ENCODE peak calls at places on chromosomes 3 and 15, in nine cellular contexts. D is stomach, C is uterus, N is sigmoid colon, A is ovary, O is suprapubic skin, Y is GM12878, M is heart left ventricle, F is IMR-90. X is an unnamed sample. For H3K4me1, the result is how much of the 10 kb centered on the place peaks cover.

GRCh38 chr3:45010718-45011355 is 15.3 kb upstream of the CLEC3B start:
- DNase-seq in D (no peak), C (no peak), N (no peak), A (no peak), O (no peak), Y (no peak), M (no peak), F (peak), X (no peak)

GRCh38 chr15:74349241-74349766 is 18.1 kb downstream of the CYP11A1 start:
- DNase-seq in D (no peak), C (no peak), N (no peak), A (no peak), O (no peak), Y (no peak), M (no peak), F (no peak), X (no peak)

GRCh38 chr3:185257334-185257733 is 3.5 kb upstream of the EHHADH start:
- DNase-seq in D (no peak), C (no peak), N (no peak), A (no peak), O (no peak), Y (no peak), M (no peak), F (no peak), X (no peak)

GRCh38 chr15:73081321-73081958 is 29.2 kb downstream of the NEO1 start:
- DNase-seq in D (no peak), C (peak), N (no peak), A (no peak), O (no peak), Y (no peak), M (peak), F (peak), X (peak)

GRCh38 chr3:39473452-39474125 is 6.1 kb downstream of the MOBP start:
- DNase-seq in D (no peak), C (no peak), N (no peak), A (no peak), O (no peak), Y (no peak), M (no peak), F (no peak), X (no peak)

GRCh38 chr3:63753567-63753966 is 65.5 kb upstream of the C3orf49 start:
- DNase-seq in D (no peak), C (no peak), N (no peak), A (no peak), O (no peak), Y (no peak), M (no peak), F (peak), X (no peak)

GRCh38 chr3:134699141-134699711 is 48.4 kb upstream of the KY start:
- DNase-seq in D (no peak), C (no peak), N (no peak), A (no peak), O (no peak), Y (no peak), M (no peak), F (no peak), X (no peak)

GRCh38 chr15:100017140-100017539 is 283.9 kb upstream of the LYSMD4 start:
- DNase-seq in D (no peak), C (no peak), N (no peak), A (no peak), O (no peak), Y (no peak), M (no peak), F (no peak), X (no peak)

GRCh38 chr3:71050133-71050520 is 533.4 kb downstream of the FOXP1 start:
- DNase-seq in D (no peak), C (no peak), N (no peak), A (no peak), O (no peak), Y (no peak), M (no peak), F (peak), X (no peak)

GRCh38 chr3:122497425-122497824 is 17.3 kb downstream of the KPNA1 start:
- DNase-seq in D (no peak), C (no peak), N (no peak), A (no peak), O (no peak), Y (peak), M (no peak), F (peak), X (no peak)

GRCh38 chr3:67947808-67948508 is 293.5 kb upstream of the SUCLG2 start:
- DNase-seq in D (no peak), C (no peak), N (no peak), A (no peak), O (no peak), Y (no peak), M (no peak), F (no peak), X (peak)

DNA sequence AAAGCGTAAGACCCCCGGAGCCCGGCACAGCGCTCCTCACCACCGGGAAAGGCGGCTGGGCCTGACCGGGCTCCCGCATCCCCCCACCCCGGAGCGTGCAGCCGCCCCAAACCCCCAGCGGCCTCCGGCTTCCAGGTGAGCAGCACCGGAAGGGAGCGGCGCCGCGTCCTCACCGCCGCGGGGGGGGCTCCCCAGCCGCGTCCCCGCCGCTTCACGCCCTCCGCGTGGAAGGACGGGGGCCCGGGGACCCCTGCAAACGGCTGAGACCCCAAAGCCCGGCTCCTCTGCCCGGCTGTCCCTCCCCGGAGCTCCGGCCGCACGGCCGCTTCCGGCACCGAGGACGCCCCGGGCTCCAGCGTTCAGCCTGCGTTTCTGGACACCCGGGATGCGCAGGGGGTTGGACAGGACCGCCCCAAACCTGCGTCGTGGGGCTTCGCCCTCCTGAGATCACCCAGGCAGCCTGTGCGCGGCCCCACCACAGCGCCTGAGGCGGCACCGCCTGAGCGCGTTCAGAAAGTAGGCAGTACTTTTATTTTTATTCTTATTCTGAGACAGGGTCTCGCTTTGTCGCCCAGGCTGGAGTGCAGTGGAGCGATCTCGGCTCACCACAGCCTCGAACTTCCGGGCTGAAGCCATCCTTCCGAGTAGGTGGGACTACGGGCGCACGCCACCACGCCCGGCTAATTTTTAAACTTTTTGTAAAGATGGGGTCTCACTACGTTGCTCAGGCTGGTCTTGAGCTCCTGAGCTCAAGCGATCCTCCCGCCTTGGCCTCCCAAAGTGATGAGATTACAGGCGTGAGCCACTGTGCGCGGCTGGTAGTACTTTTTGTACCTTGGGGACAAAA is 51.6 kb upstream of the BLM start:
- DNase-seq in D (peak), C (peak), N (peak), A (peak), O (peak), Y (peak), M (peak), F (peak), X (peak)
- TF ChIP-seq POLR2A in D (no peak), C (peak), N (peak), A (peak), O (peak), Y (peak), M (peak), F (peak), X (peak)

GRCh38 chr3:194691481-194692281 is 6.0 kb downstream of the FAM43A start:
- DNase-seq in D (peak), C (no peak), N (no peak), A (no peak), O (no peak), Y (peak), M (no peak), F (no peak), X (no peak)

GRCh38 chr3:194688946-194689345 is 3.3 kb downstream of the FAM43A start:
- DNase-seq in D (peak), C (no peak), N (no peak), A (no peak), O (no peak), Y (no peak), M (no peak), F (no peak), X (no peak)

GRCh38 chr3:194688207-194688711 is 2.6 kb downstream of the FAM43A start:
- DNase-seq in D (peak), C (peak), N (peak), A (peak), O (no peak), Y (no peak), M (peak), F (peak), X (peak)

GRCh38 chr3:194689493-194689901 is 3.8 kb downstream of the FAM43A start:
- DNase-seq in D (peak), C (peak), N (no peak), A (no peak), O (no peak), Y (no peak), M (peak), F (peak), X (no peak)

DNA sequence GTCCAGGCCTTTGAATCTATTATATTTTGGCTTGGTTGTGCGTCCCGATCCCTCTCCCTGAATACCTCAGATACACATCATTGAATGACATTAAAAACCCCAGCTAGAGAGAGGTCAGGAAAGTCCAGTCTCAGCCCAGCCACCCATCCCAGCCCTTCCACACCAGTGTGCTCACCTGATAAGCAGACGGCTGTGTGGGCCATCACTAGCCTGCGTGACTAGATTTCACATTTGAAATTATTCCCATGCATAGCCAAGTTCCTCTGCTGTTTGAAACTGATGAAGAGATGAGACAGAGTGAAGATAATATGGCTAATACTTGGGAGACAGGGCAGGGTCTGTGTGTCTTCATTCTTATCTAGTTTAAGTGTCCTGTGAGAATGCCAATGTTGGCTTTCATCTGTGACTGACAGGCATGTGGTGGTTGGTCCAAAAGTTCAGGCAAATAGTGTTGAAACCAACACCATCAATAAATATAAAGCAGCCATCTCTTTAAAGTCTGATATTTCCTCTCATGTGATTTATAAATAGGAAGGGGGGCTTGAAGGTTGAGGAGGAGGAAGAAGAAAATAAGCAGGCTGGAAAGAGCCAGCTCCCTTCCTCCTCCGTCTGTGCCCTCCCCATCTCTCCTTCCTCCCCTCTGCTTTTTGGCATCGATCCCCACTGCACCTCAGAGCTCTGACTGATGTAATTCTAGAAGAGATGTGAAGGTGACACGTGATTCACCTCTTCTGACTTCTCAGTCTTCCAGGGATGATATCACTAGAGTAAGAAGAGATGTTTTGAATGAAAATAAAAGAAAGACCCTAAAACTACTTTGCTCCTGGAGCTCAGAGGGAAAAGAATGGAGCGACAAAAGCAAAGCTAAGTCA is 5.1 kb downstream of the FAM43A start:
- DNase-seq in D (peak), C (peak), N (no peak), A (no peak), O (no peak), Y (no peak), M (no peak), F (peak), X (no peak)
- H3K4me1 ChIP-seq in D (under half), C (under half), N (under half), A (under half), O (under half), Y (half or more), M (half or more), F (under half), X (under half)

DNA sequence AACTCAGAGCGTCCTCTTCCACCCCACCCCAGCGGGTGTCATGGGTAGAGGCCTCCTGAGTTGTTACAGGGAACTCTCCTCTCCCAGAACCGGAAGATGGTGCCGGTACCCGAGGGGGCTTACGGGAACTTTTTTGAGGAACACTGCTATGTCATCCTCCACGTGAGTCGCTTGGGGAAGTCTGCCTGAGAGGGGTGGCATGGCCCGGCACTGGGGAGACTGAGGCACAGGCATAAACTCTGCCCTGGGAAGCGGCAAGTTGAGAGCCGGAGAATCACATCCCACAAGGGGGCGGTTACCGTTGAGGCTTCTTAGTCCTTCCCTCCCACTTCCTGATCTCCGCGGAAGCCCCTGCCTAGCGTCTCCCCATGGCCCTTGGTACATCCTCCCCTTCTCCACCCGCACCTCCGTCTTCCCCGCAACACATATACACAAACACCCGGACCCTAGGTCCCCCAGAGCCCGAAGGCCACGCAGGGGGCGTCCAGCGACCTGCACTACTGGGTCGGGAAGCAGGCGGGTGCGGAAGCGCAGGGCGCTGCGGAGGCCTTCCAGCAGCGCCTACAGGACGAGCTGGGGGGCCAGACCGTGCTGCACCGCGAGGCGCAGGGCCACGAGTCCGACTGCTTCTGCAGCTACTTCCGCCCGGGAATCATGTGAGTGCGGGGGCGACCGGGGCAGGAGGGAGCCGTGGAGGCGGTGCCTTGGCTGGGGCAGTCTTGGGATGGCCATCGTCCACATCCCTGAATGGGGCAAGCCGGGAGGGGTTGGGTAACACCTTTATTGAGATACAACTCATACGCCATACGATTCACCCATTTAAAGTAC is 3.4 kb downstream of the VILL start:
- DNase-seq in D (peak), C (peak), N (peak), A (peak), O (peak), Y (no peak), M (peak), F (peak), X (peak)
- TF ChIP-seq POLR2A in D (no peak), C (peak), N (peak), A (peak), O (no peak), Y (peak), M (peak), F (peak), X (peak)

DNA sequence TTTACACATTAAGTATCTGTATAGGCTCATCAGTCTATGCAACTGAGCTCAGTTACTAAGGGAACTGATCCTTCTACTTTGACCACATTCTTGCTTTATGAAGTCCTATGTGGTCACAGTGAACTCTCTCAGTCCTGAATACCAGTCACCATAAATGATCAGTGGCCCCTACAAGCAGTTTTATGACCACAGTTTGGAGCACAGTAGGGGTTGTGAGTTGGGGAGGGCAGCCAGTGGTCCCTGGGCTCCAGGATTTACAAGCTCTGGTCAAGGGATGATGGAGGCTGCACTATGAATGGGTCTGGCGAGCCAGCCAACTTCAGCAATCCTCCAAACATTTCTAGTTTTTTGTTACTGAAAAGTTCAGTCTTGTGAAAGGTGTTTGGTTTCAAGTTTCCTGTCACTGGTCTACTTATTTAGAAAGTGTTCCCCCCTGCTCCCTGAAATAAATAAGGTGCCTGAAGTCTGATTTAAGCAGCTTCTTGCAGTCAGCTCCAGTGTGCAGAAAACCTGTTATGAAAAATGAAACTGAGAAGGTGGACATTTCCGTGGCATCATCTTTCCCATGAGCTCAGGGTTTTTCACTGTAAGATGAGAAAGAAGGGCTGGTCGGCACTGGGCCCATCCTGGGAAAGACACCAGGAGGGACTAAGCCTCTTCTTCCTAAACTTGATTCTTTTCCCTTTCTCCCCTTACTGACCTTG is 75.4 kb downstream of the DAPK2 start:
- DNase-seq in D (no peak), C (no peak), N (no peak), A (no peak), O (no peak), Y (peak), M (no peak), F (no peak), X (no peak)
- H3K4me1 ChIP-seq in D (under half), C (under half), N (under half), A (under half), O (under half), Y (under half), M (half or more), F (under half), X (half or more)

GRCh38 chr3:51559266-51559907 is 20.9 kb downstream of the RAD54L2 start:
- DNase-seq in D (no peak), C (peak), N (peak), A (no peak), O (no peak), Y (no peak), M (peak), F (peak), X (no peak)
- TF ChIP-seq POLR2A in D (no peak), C (no peak), N (no peak), A (no peak), O (no peak), Y (no peak), M (no peak), F (no peak), X (no peak)

GRCh38 chr3:57977755-57978715 is 30.2 kb upstream of the FLNB start:
- DNase-seq in D (no peak), C (no peak), N (no peak), A (no peak), O (no peak), Y (no peak), M (no peak), F (no peak), X (no peak)
- H3K4me1 ChIP-seq in D (half or more), C (under half), N (under half), A (under half), O (under half), Y (under half), M (under half), F (under half), X (under half)

X was measured in body of pancreas.